ENCODE peak calls at places on chromosomes 6 and 20, in nine cellular contexts. X is cardiac muscle cell, M is neural progenitor cell, Z is suprapubic skin, I is HCT116, P is bronchial epithelial cell, N is heart right ventricle, Q is PC-3, G is testis. H is an unnamed sample. For H3K36me3, the result is how much of the 10 kb centered on the place peaks cover.

GRCh38 chr20:60579941-60580515 is 621.8 kb downstream of the CDH26 start:
- DNase-seq in X (no peak), P (peak), Z (no peak), G (no peak), Q (no peak), M (no peak), I (no peak), N (no peak), H (no peak)

GRCh38 chr20:60040471-60041162 is 82.4 kb downstream of the CDH26 start:
- DNase-seq in N (no peak), Q (no peak), P (no peak), G (no peak), M (no peak), X (no peak), I (no peak), Z (no peak), H (no peak)

GRCh38 chr6:108594640-108595039 is 33.9 kb downstream of the FOXO3 start:
- DNase-seq in X (no peak), I (no peak), Z (no peak), M (no peak), N (no peak), G (no peak), P (peak), Q (peak), H (no peak)

GRCh38 chr6:3385660-3386151 is 71.1 kb downstream of the SLC22A23 start:
- DNase-seq in N (no peak), P (no peak), Q (no peak), I (peak), Z (no peak), M (no peak), X (no peak), G (peak), H (no peak)

GRCh38 chr20:32168184-32168910 is 39.2 kb downstream of the PLAGL2 start:
- DNase-seq in I (peak), X (peak), N (no peak), Z (peak), G (no peak), Q (no peak), P (no peak), M (peak), H (peak)

GRCh38 chr6:44373051-44373450 is 14.5 kb upstream of the CDC5L start:
- DNase-seq in M (no peak), P (no peak), N (no peak), G (no peak), I (no peak), Z (no peak), Q (no peak), X (no peak), H (no peak)

GRCh38 chr6:143141442-143141841 is 80.8 kb downstream of the AIG1 start:
- DNase-seq in N (no peak), M (no peak), Q (no peak), P (no peak), I (no peak), G (no peak), Z (no peak), X (no peak), H (no peak)

GRCh38 chr6:5116243-5116991 is 31.3 kb downstream of the PPP1R3G start:
- DNase-seq in I (no peak), M (no peak), G (no peak), X (no peak), Z (no peak), P (peak), Q (peak), N (no peak), H (no peak)

GRCh38 chr20:25580711-25581110 is 4.6 kb downstream of the NINL start:
- DNase-seq in G (no peak), Q (peak), N (no peak), I (no peak), P (peak), Z (no peak), X (no peak), M (no peak), H (no peak)

GRCh38 chr6:7728855-7729590 is 3.1 kb downstream of the BMP6 start:
- DNase-seq in G (no peak), Q (peak), X (no peak), Z (no peak), N (no peak), M (peak), I (no peak), P (no peak), H (no peak)

GRCh38 chr6:97658090-97658489 is 375.1 kb upstream of the MMS22L start:
- DNase-seq in Z (no peak), I (no peak), M (no peak), X (no peak), P (no peak), Q (no peak), N (no peak), G (no peak), H (no peak)

GRCh38 chr6:52231411-52232127 is 12.7 kb downstream of the IL17F start:
- DNase-seq in Z (no peak), I (no peak), Q (no peak), M (no peak), X (peak), G (no peak), P (no peak), N (no peak), H (no peak)

GRCh38 chr20:57409316-57409671 is 18.1 kb downstream of the RBM38 start:
- DNase-seq in N (no peak), M (no peak), Q (no peak), X (no peak), I (no peak), Z (no peak), P (no peak), G (no peak), H (no peak)

GRCh38 chr20:50312682-50313187 is 122.1 kb downstream of the CEBPB start:
- DNase-seq in N (peak), Q (peak), X (no peak), I (no peak), Z (peak), P (peak), G (peak), M (no peak), H (no peak)

GRCh38 chr6:3742426-3743344 is 8.8 kb downstream of the PXDC1 start:
- DNase-seq in G (peak), M (peak), P (peak), X (peak), Q (peak), N (peak), I (peak), Z (peak), H (peak)

GRCh38 chr20:41357424-41358163 is 9.0 kb downstream of the EMILIN3 start:
- DNase-seq in Z (no peak), P (no peak), N (no peak), G (no peak), I (no peak), Q (no peak), X (no peak), M (no peak), H (no peak)

GRCh38 chr20:41355598-41356203 is 10.9 kb downstream of the EMILIN3 start:
- DNase-seq in G (no peak), N (no peak), I (no peak), X (no peak), P (no peak), Q (no peak), M (no peak), Z (no peak), H (no peak)

GRCh38 chr20:41358230-41358629 is 8.4 kb downstream of the EMILIN3 start:
- DNase-seq in I (no peak), N (no peak), P (no peak), M (no peak), Q (no peak), X (no peak), G (no peak), Z (no peak), H (no peak)

GRCh38 chr20:41355192-41355591 is 11.4 kb downstream of the EMILIN3 start:
- DNase-seq in I (no peak), X (no peak), G (no peak), M (no peak), Z (no peak), Q (no peak), P (no peak), N (no peak), H (no peak)

DNA sequence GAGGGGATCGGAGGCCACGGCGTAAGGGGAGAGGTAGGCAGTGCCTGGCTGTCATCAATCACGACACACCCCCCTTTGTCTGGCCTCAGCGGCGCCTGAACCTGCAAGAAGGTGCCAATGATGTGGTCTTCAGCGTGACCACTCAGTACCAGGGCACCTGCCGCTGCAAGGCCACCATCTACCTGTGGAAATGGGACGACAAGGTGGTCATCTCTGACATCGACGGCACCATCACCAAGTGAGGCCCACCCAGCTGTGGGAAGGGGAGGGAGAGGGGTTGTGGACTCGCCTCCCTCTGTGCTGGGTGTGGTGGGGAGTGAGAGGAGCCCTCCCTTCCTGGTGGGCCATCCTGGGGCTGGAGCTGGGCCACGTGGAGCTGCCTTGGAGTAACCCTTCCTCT is 9.7 kb downstream of the EMILIN3 start:
- DNase-seq in I (no peak), Q (no peak), X (no peak), P (no peak), N (no peak), M (no peak), Z (no peak), G (no peak), H (no peak)
- H3K36me3 ChIP-seq in I (under half), Q (under half), X (under half), P (under half), N (half or more), M (under half), Z (half or more), G (under half), H (under half)

GRCh38 chr6:75693534-75693933 is 55.5 kb upstream of the MYO6 start:
- DNase-seq in M (no peak), Q (peak), I (no peak), P (no peak), N (no peak), Z (no peak), G (no peak), X (no peak), H (peak)
- TF ChIP-seq CTCF in M (peak), Q (peak), I (peak), P (no peak), N (no peak), Z (no peak), G (peak), X (peak), H (peak)

GRCh38 chr20:47054506-47054905 is 159.9 kb downstream of the EYA2 start:
- DNase-seq in G (no peak), N (no peak), M (no peak), Z (no peak), X (no peak), P (no peak), I (no peak), Q (no peak), H (no peak)
- H3K36me3 ChIP-seq in G (under half), N (under half), M (under half), Z (under half), X (under half), P (under half), I (under half), Q (under half), H (under half)

DNA sequence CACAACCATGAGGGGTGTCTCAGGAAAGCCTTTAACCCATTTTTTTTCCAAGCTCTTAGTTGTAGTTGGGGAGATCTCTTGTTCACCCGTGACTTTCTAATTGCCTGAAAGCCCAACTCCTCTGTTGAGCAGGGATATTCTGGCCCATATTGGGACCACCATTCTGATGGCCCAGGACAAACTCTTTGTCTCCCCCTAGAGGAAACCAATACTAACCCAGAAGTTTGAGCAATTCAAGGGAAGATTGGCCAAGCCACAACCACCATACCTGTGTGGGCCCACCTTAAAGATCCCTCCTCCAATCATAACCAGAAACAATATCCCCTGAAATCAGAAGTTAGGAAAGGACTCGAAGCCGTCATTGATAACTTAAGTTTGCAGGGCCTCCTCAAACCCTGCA is 132.6 kb downstream of the THBS2 start:
- DNase-seq in X (no peak), I (no peak), P (no peak), M (no peak), G (no peak), N (no peak), Z (no peak), Q (no peak), H (no peak)
- TF ChIP-seq CTCF in X (peak), I (peak), P (no peak), M (no peak), G (no peak), N (no peak), Z (no peak), Q (no peak), H (peak)

DNA sequence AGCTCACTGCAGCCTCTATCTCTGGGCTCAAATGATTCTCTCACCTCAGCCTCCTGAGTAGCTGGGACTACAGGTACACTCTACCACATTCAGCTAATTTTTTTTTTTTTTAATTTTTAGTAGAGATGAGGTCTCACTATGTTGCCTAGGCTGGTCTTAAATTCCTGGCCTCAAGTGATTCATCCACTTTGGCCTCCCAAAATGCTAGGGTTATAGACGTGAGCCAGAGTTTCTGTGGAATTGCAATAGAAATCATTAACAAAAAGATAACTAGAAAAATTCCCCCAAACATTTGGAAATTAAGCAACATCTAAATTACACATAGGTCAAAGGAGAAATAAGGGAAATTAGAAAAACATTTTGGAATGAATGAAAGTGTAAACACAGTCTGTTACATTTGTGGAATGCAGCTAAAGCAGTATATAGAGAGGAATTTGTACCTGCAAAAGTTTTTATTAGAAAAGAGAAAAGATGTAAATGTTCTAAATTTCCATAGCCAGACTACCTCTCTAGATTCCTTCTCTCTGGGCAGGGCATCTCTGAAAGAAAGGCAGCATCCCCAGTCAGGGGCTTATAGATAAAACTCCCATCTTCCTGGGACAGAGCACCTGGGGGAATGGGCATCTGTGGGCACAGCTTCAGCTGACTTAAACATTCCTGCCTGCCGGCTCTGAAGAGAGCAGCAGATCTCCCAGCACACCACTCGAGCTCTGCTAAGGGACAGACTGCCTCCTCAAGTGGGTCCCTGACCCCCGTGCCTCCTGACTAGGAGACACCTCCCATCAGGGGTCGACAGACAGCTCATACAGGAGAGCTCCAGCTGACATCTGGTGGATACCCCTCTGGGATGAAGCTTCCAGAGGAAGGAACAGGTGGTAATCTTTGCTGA is 51.3 kb downstream of the ATRN start:
- DNase-seq in N (no peak), M (no peak), G (no peak), Q (no peak), P (no peak), I (no peak), Z (no peak), X (no peak), H (no peak)
- H3K36me3 ChIP-seq in N (under half), M (under half), G (under half), Q (under half), P (under half), I (under half), Z (under half), X (under half), H (under half)

GRCh38 chr6:13425971-13426931 is 61.1 kb downstream of the GFOD1 start:
- DNase-seq in M (no peak), X (peak), G (no peak), Z (no peak), P (peak), I (no peak), Q (peak), N (no peak), H (peak)

GRCh38 chr6:13427346-13427745 is 60.1 kb downstream of the GFOD1 start:
- DNase-seq in N (no peak), I (no peak), X (no peak), Z (no peak), Q (no peak), G (no peak), P (no peak), M (no peak), H (no peak)

GRCh38 chr6:13428528-13429405 is 58.6 kb downstream of the GFOD1 start:
- DNase-seq in Q (no peak), X (no peak), P (no peak), Z (no peak), N (no peak), M (no peak), I (no peak), G (no peak), H (no peak)

GRCh38 chr6:13429406-13429753 is 58.0 kb downstream of the GFOD1 start:
- DNase-seq in Q (no peak), N (no peak), Z (no peak), I (no peak), P (no peak), X (no peak), G (no peak), M (no peak), H (no peak)

GRCh38 chr6:13427838-13428527 is 59.4 kb downstream of the GFOD1 start:
- DNase-seq in Q (no peak), G (no peak), I (no peak), P (no peak), M (no peak), N (no peak), Z (no peak), X (peak), H (no peak)
- TF ChIP-seq CTCF in Q (no peak), G (no peak), I (no peak), P (no peak), M (peak), N (no peak), Z (no peak), X (peak), H (peak)

DNA sequence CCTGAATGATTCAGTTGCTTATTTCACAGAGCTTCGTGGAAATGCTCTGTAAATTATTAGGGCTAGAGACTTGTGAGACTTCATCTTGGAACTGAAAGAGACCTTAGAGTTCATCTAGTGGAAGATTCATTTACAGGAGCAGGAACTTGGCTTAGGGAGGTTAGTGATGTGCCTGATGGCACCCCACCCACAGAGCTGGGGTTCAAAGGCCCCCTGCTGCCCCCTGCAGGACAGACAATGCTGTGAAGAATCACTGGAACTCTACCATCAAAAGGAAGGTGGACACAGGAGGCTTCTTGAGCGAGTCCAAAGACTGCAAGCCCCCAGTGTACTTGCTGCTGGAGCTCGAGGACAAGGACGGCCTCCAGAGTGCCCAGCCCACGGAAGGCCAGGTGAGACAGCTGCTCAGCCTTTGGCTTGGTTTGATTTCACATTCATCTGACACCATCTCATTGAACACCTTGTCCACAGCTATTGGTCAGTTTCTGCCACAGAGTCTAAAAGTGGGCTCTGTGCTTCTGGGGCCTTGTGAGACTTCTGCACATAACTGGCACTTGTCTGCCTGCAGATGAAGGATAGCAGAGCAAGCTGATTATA is 25.1 kb downstream of the MYBL2 start:
- DNase-seq in N (no peak), G (peak), Q (peak), Z (no peak), M (peak), P (peak), I (peak), X (peak), H (peak)
- H3K36me3 ChIP-seq in N (under half), G (under half), Q (under half), Z (under half), M (under half), P (under half), I (under half), X (under half), H (under half)